ENCODE peak calls at places on chromosomes 1 and 21, in ten cellular contexts. R, X, Q, M, G, I, C, O, B and A are unnamed samples.

GRCh38 chr1:7378346-7379130 is 392.6 kb upstream of the VAMP3 start:
- DNase-seq in R (no peak), X (no peak), Q (no peak), M (no peak), G (no peak), I (no peak), C (no peak), O (no peak), B (no peak), A (no peak)

GRCh38 chr1:179774033-179774432 is 30.9 kb downstream of the FAM163A start:
- DNase-seq in R (no peak), X (no peak), Q (no peak), M (no peak), G (no peak), I (no peak), C (no peak), O (no peak), B (no peak), A (no peak)

GRCh38 chr1:4489486-4489885 is 164.9 kb upstream of the AJAP1 start:
- DNase-seq in R (no peak), X (no peak), Q (no peak), M (no peak), G (no peak), I (no peak), C (no peak), O (no peak), B (no peak), A (no peak)

GRCh38 chr1:186680031-186681012 is at the start of gene PTGS2:
- DNase-seq in R (peak), X (no peak), Q (peak), M (peak), G (peak), I (peak), C (peak), O (peak), B (peak), A (peak)

GRCh38 chr1:169877800-169878491 is 15.8 kb downstream of the SCYL3 start:
- DNase-seq in R (no peak), X (no peak), Q (no peak), M (no peak), G (no peak), I (no peak), C (no peak), O (no peak), B (no peak), A (no peak)

GRCh38 chr1:229347528-229347927 is 4.7 kb upstream of the CCSAP start:
- DNase-seq in R (no peak), X (no peak), Q (no peak), M (no peak), G (no peak), I (peak), C (no peak), O (no peak), B (no peak), A (no peak)

GRCh38 chr1:53331446-53332187 is 3.7 kb upstream of the LRP8 start:
- DNase-seq in R (no peak), X (no peak), Q (no peak), M (peak), G (no peak), I (no peak), C (no peak), O (no peak), B (no peak), A (no peak)

GRCh38 chr21:45600248-45600647 is 43.3 kb upstream of the PCBP3 start:
- DNase-seq in R (no peak), X (no peak), Q (no peak), M (no peak), G (no peak), I (no peak), C (no peak), O (no peak), B (no peak), A (no peak)

GRCh38 chr1:97898948-97899347 is 21.9 kb downstream of the DPYD start:
- DNase-seq in R (no peak), X (no peak), Q (no peak), M (no peak), G (no peak), I (no peak), C (no peak), O (no peak), B (no peak), A (no peak)

GRCh38 chr1:153352523-153352922 is 3.9 kb upstream of the PGLYRP4 start:
- DNase-seq in R (peak), X (peak), Q (peak), M (peak), G (peak), I (peak), C (peak), O (peak), B (peak), A (peak)

GRCh38 chr1:153356392-153357075 is 1.1 kb upstream of the S100A9 start:
- DNase-seq in R (no peak), X (no peak), Q (no peak), M (no peak), G (no peak), I (no peak), C (no peak), O (no peak), B (no peak), A (no peak)

GRCh38 chr1:153355445-153356071 is 2.1 kb upstream of the S100A9 start:
- DNase-seq in R (no peak), X (no peak), Q (peak), M (no peak), G (peak), I (peak), C (peak), O (peak), B (peak), A (peak)

GRCh38 chr1:153354515-153355193 is 3.0 kb upstream of the S100A9 start:
- DNase-seq in R (no peak), X (no peak), Q (no peak), M (no peak), G (no peak), I (no peak), C (no peak), O (no peak), B (no peak), A (no peak)

DNA sequence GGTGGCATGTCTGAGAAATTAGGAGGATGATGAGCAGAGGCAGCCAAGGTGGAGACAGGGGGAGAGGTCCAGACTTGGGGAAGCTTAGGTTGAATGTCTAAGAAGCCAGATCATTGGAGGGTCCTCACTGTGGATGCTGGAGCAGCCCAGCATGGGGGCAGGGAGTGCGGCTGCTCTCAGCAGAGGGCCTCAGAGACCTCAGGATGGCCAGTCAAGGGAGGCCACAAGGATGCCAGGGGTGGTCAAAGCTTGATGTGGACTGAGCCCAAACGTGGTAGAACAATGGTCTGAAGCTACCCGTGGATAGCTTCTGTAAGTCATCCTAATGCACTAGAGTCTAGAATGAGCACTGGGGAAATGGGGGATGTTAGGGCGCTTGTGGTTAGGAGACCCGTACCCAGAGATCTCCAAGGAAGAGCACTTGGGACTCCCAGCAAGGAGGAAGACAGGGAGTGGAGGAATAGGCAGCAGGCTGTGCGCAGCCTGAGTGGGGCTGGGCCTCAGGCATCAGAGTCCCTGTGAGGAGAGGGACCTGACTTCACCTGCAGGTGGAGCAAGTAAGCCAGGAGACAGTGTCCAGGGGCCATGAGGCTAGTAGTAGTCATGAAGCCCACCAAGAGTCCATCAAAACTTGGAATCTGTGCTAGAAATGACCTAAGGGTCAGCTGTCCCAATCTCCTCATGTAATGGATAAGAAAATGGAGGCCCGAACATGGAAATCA is 4.3 kb upstream of the S100A9 start:
- DNase-seq in R (no peak), X (no peak), Q (peak), M (no peak), G (no peak), I (no peak), C (peak), O (peak), B (peak), A (peak)
- TF ChIP-seq CTCF in R (peak), X (no peak), Q (peak), M (peak), G (peak), I (peak), C (no peak), O (peak), B (peak), A (peak)

GRCh38 chr1:243216741-243217140 is 38.3 kb downstream of the CEP170 start:
- DNase-seq in R (no peak), X (no peak), Q (no peak), M (no peak), G (no peak), I (no peak), C (no peak), O (no peak), B (no peak), A (no peak)
- TF ChIP-seq CTCF in R (no peak), X (no peak), Q (no peak), M (no peak), G (no peak), I (no peak), C (no peak), O (no peak), B (no peak), A (no peak)

DNA sequence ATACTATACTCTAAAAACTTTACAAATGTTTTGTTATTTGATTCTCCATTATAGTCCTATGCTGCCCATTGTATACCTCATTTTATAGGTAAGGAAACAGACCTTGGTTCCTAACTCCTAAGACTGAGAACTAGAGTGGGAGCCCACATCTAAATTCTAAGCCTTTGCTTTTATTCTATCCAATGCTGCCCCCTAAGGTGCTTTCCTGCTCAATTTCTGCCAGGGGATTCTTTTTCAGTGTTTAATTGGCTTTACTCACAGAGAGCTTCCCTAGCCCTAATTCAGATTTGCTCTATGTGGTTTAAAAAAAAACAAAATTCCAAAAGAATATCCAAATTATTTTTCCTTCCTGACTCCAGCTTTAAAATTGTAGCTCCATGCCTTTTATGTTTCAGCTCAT is 64.5 kb downstream of the KIF14 start:
- DNase-seq in R (no peak), X (no peak), Q (no peak), M (no peak), G (no peak), I (no peak), C (peak), O (peak), B (no peak), A (no peak)
- TF ChIP-seq CTCF in R (no peak), X (no peak), Q (no peak), M (peak), G (no peak), I (no peak), C (no peak), O (peak), B (no peak), A (peak)

DNA sequence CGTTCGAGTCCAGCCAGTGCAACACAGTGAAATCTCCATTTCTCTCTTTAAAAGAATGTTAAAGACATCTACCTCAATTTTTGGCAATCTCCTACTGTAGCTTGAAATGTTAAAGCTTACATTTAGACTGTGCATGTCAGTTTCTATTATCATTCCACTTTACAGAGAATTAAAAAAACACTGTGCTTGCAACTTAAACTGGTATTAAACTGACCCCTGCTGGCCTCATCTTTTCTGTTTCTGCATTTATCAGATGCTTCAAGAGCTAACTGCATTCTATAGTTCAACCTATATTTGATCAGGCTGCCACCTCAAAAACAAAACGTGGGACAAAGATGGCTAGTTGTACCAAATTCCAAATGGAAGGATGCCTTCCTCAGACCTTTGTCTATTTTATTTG is 226.5 kb downstream of the SMYD3 start:
- DNase-seq in R (no peak), X (no peak), Q (no peak), M (no peak), G (no peak), I (peak), C (peak), O (no peak), B (peak), A (no peak)
- TF ChIP-seq CTCF in R (peak), X (no peak), Q (no peak), M (peak), G (peak), I (peak), C (no peak), O (peak), B (no peak), A (peak)

DNA sequence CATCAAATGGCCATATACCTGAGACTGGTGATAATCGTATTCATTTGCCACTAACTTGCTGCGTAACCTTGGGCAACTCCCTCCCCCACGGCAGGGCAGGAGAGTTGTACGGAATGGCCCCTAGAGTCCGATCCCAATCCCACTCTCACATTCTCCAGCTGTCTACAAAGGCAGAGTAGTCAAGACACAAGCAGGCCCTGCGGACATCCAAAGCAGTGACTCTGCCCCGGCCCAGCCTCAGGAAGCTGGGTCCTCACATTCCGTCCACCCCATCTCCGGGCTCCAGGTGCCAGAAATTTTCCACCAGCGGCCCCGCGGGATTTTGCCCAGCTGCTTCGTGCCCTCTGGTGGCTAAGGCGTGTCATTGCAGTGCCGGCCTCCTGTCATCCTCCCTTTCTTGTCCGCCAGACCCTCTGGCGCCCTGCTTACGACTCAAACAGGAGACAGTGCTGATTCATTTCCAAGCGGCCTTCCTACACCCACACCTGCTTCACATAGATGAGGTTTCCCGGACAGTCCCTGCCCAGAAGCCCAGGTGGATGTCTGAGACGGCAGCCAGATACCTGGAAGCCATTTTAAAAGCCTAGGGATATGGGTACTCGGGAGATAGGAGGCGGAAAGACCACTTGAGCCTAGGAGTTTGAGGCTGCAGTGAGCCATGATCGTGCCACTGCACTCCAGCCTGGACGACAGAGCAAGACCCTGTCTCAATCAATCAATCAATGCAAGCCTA is 2.9 kb upstream of the S100A2 start:
- DNase-seq in R (peak), X (peak), Q (peak), M (peak), G (peak), I (peak), C (peak), O (peak), B (peak), A (peak)
- TF ChIP-seq CTCF in R (peak), X (peak), Q (peak), M (peak), G (peak), I (peak), C (peak), O (peak), B (peak), A (peak)

DNA sequence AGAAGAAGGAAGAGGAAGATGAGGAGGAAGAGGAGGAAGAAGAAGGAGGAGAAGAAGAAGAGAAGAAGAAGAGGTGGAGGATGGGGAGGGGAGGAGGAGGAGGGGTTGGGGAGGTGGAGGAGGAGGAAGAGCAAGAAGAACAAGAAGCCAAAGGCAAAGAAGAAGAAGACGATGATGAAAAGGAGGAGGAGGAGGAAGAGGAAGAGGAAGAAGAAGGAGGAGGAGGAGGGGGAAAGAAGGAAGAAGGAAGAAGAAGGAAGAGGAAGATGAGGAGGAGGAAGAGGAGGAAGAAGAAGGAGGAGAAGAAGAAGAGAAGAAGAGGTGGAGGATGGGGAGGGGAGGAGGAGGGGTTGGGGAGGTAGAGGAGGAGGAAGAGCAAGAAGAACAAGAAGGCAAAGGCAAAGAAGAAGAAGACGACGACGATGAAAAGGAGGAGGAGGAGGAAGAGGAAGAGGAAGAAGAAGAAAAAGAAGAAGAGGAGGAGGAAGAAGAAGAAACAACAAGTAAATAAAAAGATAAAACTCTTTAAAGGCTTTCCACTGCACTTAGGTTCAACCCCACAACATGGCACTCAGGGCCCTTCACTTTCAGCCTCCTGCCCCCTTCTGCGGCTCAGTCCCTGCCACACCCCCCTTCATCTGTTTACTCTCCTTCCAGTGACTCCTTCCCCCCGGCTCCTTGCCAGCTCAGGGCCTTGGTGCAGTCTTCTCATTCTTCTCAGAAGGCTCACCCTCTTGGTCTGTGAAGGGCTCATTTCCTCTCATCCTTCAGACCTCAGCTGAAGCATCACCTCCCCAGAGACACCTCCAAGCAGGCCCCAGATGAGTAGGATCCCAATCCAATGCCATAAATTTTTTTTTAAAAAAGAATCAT is 114.0 kb downstream of the KCNN3 start:
- DNase-seq in R (no peak), X (no peak), Q (no peak), M (no peak), G (no peak), I (no peak), C (no peak), O (no peak), B (peak), A (no peak)
- TF ChIP-seq CTCF in R (no peak), X (no peak), Q (no peak), M (no peak), G (no peak), I (no peak), C (no peak), O (no peak), B (no peak), A (no peak)

GRCh38 chr1:47485817-47486216 is 48.0 kb downstream of the FOXD2 start:
- DNase-seq in R (no peak), X (no peak), Q (no peak), M (no peak), G (no peak), I (no peak), C (no peak), O (no peak), B (no peak), A (no peak)

GRCh38 chr1:47487332-47487731 is 49.5 kb downstream of the FOXD2 start:
- DNase-seq in R (no peak), X (no peak), Q (no peak), M (no peak), G (no peak), I (no peak), C (no peak), O (no peak), B (no peak), A (no peak)

GRCh38 chr1:47487826-47488450 is 50.1 kb downstream of the FOXD2 start:
- DNase-seq in R (no peak), X (no peak), Q (peak), M (peak), G (no peak), I (no peak), C (no peak), O (no peak), B (no peak), A (no peak)

GRCh38 chr1:47495176-47495713 is 57.4 kb downstream of the FOXD2 start:
- DNase-seq in R (no peak), X (no peak), Q (no peak), M (no peak), G (no peak), I (no peak), C (no peak), O (peak), B (no peak), A (no peak)

DNA sequence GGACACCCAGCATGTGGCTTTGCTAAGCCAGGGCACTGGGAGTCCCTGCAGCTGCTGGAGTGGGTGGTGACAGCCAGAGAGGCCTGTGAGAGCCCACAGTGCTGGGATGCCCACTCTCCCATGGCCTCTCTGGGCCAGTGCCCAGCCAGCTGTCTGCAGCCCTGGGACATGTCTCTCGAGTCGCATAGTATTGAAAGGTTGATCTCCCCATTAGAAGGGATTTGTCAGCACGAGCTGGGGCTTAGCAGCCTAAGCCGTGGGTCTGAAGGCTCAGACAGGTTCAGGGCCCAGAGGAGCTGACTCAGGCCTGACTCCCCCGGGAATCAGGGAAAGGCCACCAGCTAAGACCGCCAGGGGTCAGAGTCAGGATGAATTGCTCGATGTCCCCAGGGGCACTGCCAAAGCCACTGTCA is 53.5 kb downstream of the FOXD2 start:
- DNase-seq in R (no peak), X (no peak), Q (no peak), M (no peak), G (no peak), I (no peak), C (no peak), O (peak), B (no peak), A (no peak)
- TF ChIP-seq CTCF in R (no peak), X (no peak), Q (no peak), M (no peak), G (no peak), I (no peak), C (no peak), O (no peak), B (no peak), A (no peak)